ENCODE peak calls at places on chromosomes 13 and 19, in eight cellular contexts. One of them, this sample, is unnamed.

GRCh38 chr13:74886496-74886895 is 595.5 kb downstream of the TBC1D4 start:
- DNase-seq in activated naive CD4-positive, alpha-beta T cell treated with Interleukin-2 at 50 U/mL for 16 hours: no peak
- DNase-seq in RPMI8226: no peak
- DNase-seq in activated CD4-positive, alpha-beta T cell treated with anti-CD3 and anti-CD28 coated beads, Interleukin-2, amount 50 U/mL, for 4 hours: no peak
- DNase-seq in stimulated activated CD8-positive, alpha-beta memory T cell treated with anti-CD3 and anti-CD28 coated beads, Interleukin-7, amount 100 ng/mL, for 1 hour: no peak
- DNase-seq in A549: no peak
- DNase-seq in stimulated activated CD4-positive, alpha-beta T cell treated with anti-CD3 and anti-CD28 coated beads, Interleukin-12 subunit alpha, Interleukin-12 subunit beta, amount 100 ng/mL, for 24 hours: no peak
- DNase-seq in posterior cingulate gyrus: no peak
- DNase-seq in this sample: no peak

GRCh38 chr19:15402411-15403150 is 16.2 kb downstream of the AKAP8L start:
- DNase-seq in activated naive CD4-positive, alpha-beta T cell treated with Interleukin-2 at 50 U/mL for 16 hours: no peak
- DNase-seq in RPMI8226: no peak
- DNase-seq in activated CD4-positive, alpha-beta T cell treated with anti-CD3 and anti-CD28 coated beads, Interleukin-2, amount 50 U/mL, for 4 hours: no peak
- DNase-seq in stimulated activated CD8-positive, alpha-beta memory T cell treated with anti-CD3 and anti-CD28 coated beads, Interleukin-7, amount 100 ng/mL, for 1 hour: no peak
- DNase-seq in A549: no peak
- DNase-seq in stimulated activated CD4-positive, alpha-beta T cell treated with anti-CD3 and anti-CD28 coated beads, Interleukin-12 subunit alpha, Interleukin-12 subunit beta, amount 100 ng/mL, for 24 hours: no peak
- DNase-seq in posterior cingulate gyrus: no peak
- DNase-seq in this sample: no peak

GRCh38 chr13:80952158-80952557 is 611.2 kb upstream of the SPRY2 start:
- DNase-seq in activated naive CD4-positive, alpha-beta T cell treated with Interleukin-2 at 50 U/mL for 16 hours: no peak
- DNase-seq in RPMI8226: no peak
- DNase-seq in activated CD4-positive, alpha-beta T cell treated with anti-CD3 and anti-CD28 coated beads, Interleukin-2, amount 50 U/mL, for 4 hours: no peak
- DNase-seq in stimulated activated CD8-positive, alpha-beta memory T cell treated with anti-CD3 and anti-CD28 coated beads, Interleukin-7, amount 100 ng/mL, for 1 hour: no peak
- DNase-seq in A549: no peak
- DNase-seq in stimulated activated CD4-positive, alpha-beta T cell treated with anti-CD3 and anti-CD28 coated beads, Interleukin-12 subunit alpha, Interleukin-12 subunit beta, amount 100 ng/mL, for 24 hours: no peak
- DNase-seq in posterior cingulate gyrus: no peak
- DNase-seq in this sample: no peak

GRCh38 chr13:64278493-64278892 is 2862.8 kb upstream of the PCDH20 start:
- DNase-seq in activated naive CD4-positive, alpha-beta T cell treated with Interleukin-2 at 50 U/mL for 16 hours: no peak
- DNase-seq in RPMI8226: no peak
- DNase-seq in activated CD4-positive, alpha-beta T cell treated with anti-CD3 and anti-CD28 coated beads, Interleukin-2, amount 50 U/mL, for 4 hours: no peak
- DNase-seq in stimulated activated CD8-positive, alpha-beta memory T cell treated with anti-CD3 and anti-CD28 coated beads, Interleukin-7, amount 100 ng/mL, for 1 hour: no peak
- DNase-seq in A549: no peak
- DNase-seq in stimulated activated CD4-positive, alpha-beta T cell treated with anti-CD3 and anti-CD28 coated beads, Interleukin-12 subunit alpha, Interleukin-12 subunit beta, amount 100 ng/mL, for 24 hours: no peak
- DNase-seq in posterior cingulate gyrus: no peak
- DNase-seq in this sample: no peak

GRCh38 chr13:40206241-40207109 is 460.0 kb downstream of the FOXO1 start:
- DNase-seq in activated naive CD4-positive, alpha-beta T cell treated with Interleukin-2 at 50 U/mL for 16 hours: peak; percentile 43
- DNase-seq in RPMI8226: no peak
- DNase-seq in activated CD4-positive, alpha-beta T cell treated with anti-CD3 and anti-CD28 coated beads, Interleukin-2, amount 50 U/mL, for 4 hours: peak; percentile 33
- DNase-seq in stimulated activated CD8-positive, alpha-beta memory T cell treated with anti-CD3 and anti-CD28 coated beads, Interleukin-7, amount 100 ng/mL, for 1 hour: no peak
- DNase-seq in A549: no peak
- DNase-seq in stimulated activated CD4-positive, alpha-beta T cell treated with anti-CD3 and anti-CD28 coated beads, Interleukin-12 subunit alpha, Interleukin-12 subunit beta, amount 100 ng/mL, for 24 hours: peak; percentile 37
- DNase-seq in posterior cingulate gyrus: no peak
- DNase-seq in this sample: no peak

GRCh38 chr13:50369646-50370045 is 354.4 kb downstream of the KCNRG start:
- DNase-seq in activated naive CD4-positive, alpha-beta T cell treated with Interleukin-2 at 50 U/mL for 16 hours: no peak
- DNase-seq in RPMI8226: no peak
- DNase-seq in activated CD4-positive, alpha-beta T cell treated with anti-CD3 and anti-CD28 coated beads, Interleukin-2, amount 50 U/mL, for 4 hours: no peak
- DNase-seq in stimulated activated CD8-positive, alpha-beta memory T cell treated with anti-CD3 and anti-CD28 coated beads, Interleukin-7, amount 100 ng/mL, for 1 hour: no peak
- DNase-seq in A549: no peak
- DNase-seq in stimulated activated CD4-positive, alpha-beta T cell treated with anti-CD3 and anti-CD28 coated beads, Interleukin-12 subunit alpha, Interleukin-12 subunit beta, amount 100 ng/mL, for 24 hours: no peak
- DNase-seq in posterior cingulate gyrus: no peak
- DNase-seq in this sample: no peak

GRCh38 chr19:2252481-2253105 is 3.5 kb downstream of the AMH start:
- DNase-seq in activated naive CD4-positive, alpha-beta T cell treated with Interleukin-2 at 50 U/mL for 16 hours: no peak
- DNase-seq in RPMI8226: no peak
- DNase-seq in activated CD4-positive, alpha-beta T cell treated with anti-CD3 and anti-CD28 coated beads, Interleukin-2, amount 50 U/mL, for 4 hours: no peak
- DNase-seq in stimulated activated CD8-positive, alpha-beta memory T cell treated with anti-CD3 and anti-CD28 coated beads, Interleukin-7, amount 100 ng/mL, for 1 hour: no peak
- DNase-seq in A549: no peak
- DNase-seq in stimulated activated CD4-positive, alpha-beta T cell treated with anti-CD3 and anti-CD28 coated beads, Interleukin-12 subunit alpha, Interleukin-12 subunit beta, amount 100 ng/mL, for 24 hours: no peak
- DNase-seq in posterior cingulate gyrus: no peak
- DNase-seq in this sample: no peak

GRCh38 chr13:98026457-98026857 is 73.0 kb downstream of the IPO5 start:
- DNase-seq in activated naive CD4-positive, alpha-beta T cell treated with Interleukin-2 at 50 U/mL for 16 hours: no peak
- DNase-seq in RPMI8226: no peak
- DNase-seq in activated CD4-positive, alpha-beta T cell treated with anti-CD3 and anti-CD28 coated beads, Interleukin-2, amount 50 U/mL, for 4 hours: no peak
- DNase-seq in stimulated activated CD8-positive, alpha-beta memory T cell treated with anti-CD3 and anti-CD28 coated beads, Interleukin-7, amount 100 ng/mL, for 1 hour: no peak
- DNase-seq in A549: no peak
- DNase-seq in stimulated activated CD4-positive, alpha-beta T cell treated with anti-CD3 and anti-CD28 coated beads, Interleukin-12 subunit alpha, Interleukin-12 subunit beta, amount 100 ng/mL, for 24 hours: no peak
- DNase-seq in posterior cingulate gyrus: no peak
- DNase-seq in this sample: no peak

GRCh38 chr19:7149956-7150705 is 80.6 kb downstream of the ZNF557 start:
- DNase-seq in activated naive CD4-positive, alpha-beta T cell treated with Interleukin-2 at 50 U/mL for 16 hours: no peak
- DNase-seq in RPMI8226: no peak
- DNase-seq in activated CD4-positive, alpha-beta T cell treated with anti-CD3 and anti-CD28 coated beads, Interleukin-2, amount 50 U/mL, for 4 hours: no peak
- DNase-seq in stimulated activated CD8-positive, alpha-beta memory T cell treated with anti-CD3 and anti-CD28 coated beads, Interleukin-7, amount 100 ng/mL, for 1 hour: no peak
- DNase-seq in A549: no peak
- DNase-seq in stimulated activated CD4-positive, alpha-beta T cell treated with anti-CD3 and anti-CD28 coated beads, Interleukin-12 subunit alpha, Interleukin-12 subunit beta, amount 100 ng/mL, for 24 hours: no peak
- DNase-seq in posterior cingulate gyrus: no peak
- DNase-seq in this sample: no peak

GRCh38 chr13:43986395-43986794 is 106.7 kb downstream of the LACC1 start:
- DNase-seq in activated naive CD4-positive, alpha-beta T cell treated with Interleukin-2 at 50 U/mL for 16 hours: no peak
- DNase-seq in RPMI8226: no peak
- DNase-seq in activated CD4-positive, alpha-beta T cell treated with anti-CD3 and anti-CD28 coated beads, Interleukin-2, amount 50 U/mL, for 4 hours: no peak
- DNase-seq in stimulated activated CD8-positive, alpha-beta memory T cell treated with anti-CD3 and anti-CD28 coated beads, Interleukin-7, amount 100 ng/mL, for 1 hour: no peak
- DNase-seq in A549: no peak
- DNase-seq in stimulated activated CD4-positive, alpha-beta T cell treated with anti-CD3 and anti-CD28 coated beads, Interleukin-12 subunit alpha, Interleukin-12 subunit beta, amount 100 ng/mL, for 24 hours: no peak
- DNase-seq in posterior cingulate gyrus: no peak
- DNase-seq in this sample: peak; percentile 62

GRCh38 chr13:95099541-95099940 is 201.7 kb downstream of the ABCC4 start:
- DNase-seq in activated naive CD4-positive, alpha-beta T cell treated with Interleukin-2 at 50 U/mL for 16 hours: no peak
- DNase-seq in RPMI8226: no peak
- DNase-seq in activated CD4-positive, alpha-beta T cell treated with anti-CD3 and anti-CD28 coated beads, Interleukin-2, amount 50 U/mL, for 4 hours: no peak
- DNase-seq in stimulated activated CD8-positive, alpha-beta memory T cell treated with anti-CD3 and anti-CD28 coated beads, Interleukin-7, amount 100 ng/mL, for 1 hour: no peak
- DNase-seq in A549: peak; percentile 27
- DNase-seq in stimulated activated CD4-positive, alpha-beta T cell treated with anti-CD3 and anti-CD28 coated beads, Interleukin-12 subunit alpha, Interleukin-12 subunit beta, amount 100 ng/mL, for 24 hours: no peak
- DNase-seq in posterior cingulate gyrus: no peak
- DNase-seq in this sample: no peak

GRCh38 chr13:46071590-46072249 is 19.2 kb upstream of the ZC3H13 start:
- DNase-seq in activated naive CD4-positive, alpha-beta T cell treated with Interleukin-2 at 50 U/mL for 16 hours: no peak
- DNase-seq in RPMI8226: peak; percentile 19
- DNase-seq in activated CD4-positive, alpha-beta T cell treated with anti-CD3 and anti-CD28 coated beads, Interleukin-2, amount 50 U/mL, for 4 hours: no peak
- DNase-seq in stimulated activated CD8-positive, alpha-beta memory T cell treated with anti-CD3 and anti-CD28 coated beads, Interleukin-7, amount 100 ng/mL, for 1 hour: no peak
- DNase-seq in A549: no peak
- DNase-seq in stimulated activated CD4-positive, alpha-beta T cell treated with anti-CD3 and anti-CD28 coated beads, Interleukin-12 subunit alpha, Interleukin-12 subunit beta, amount 100 ng/mL, for 24 hours: no peak
- DNase-seq in posterior cingulate gyrus: no peak
- DNase-seq in this sample: no peak

GRCh38 chr13:59677966-59678814 is 485.5 kb downstream of the DIAPH3 start:
- DNase-seq in activated naive CD4-positive, alpha-beta T cell treated with Interleukin-2 at 50 U/mL for 16 hours: no peak
- DNase-seq in RPMI8226: peak; percentile 24
- DNase-seq in activated CD4-positive, alpha-beta T cell treated with anti-CD3 and anti-CD28 coated beads, Interleukin-2, amount 50 U/mL, for 4 hours: no peak
- DNase-seq in stimulated activated CD8-positive, alpha-beta memory T cell treated with anti-CD3 and anti-CD28 coated beads, Interleukin-7, amount 100 ng/mL, for 1 hour: no peak
- DNase-seq in A549: peak; percentile 6
- DNase-seq in stimulated activated CD4-positive, alpha-beta T cell treated with anti-CD3 and anti-CD28 coated beads, Interleukin-12 subunit alpha, Interleukin-12 subunit beta, amount 100 ng/mL, for 24 hours: no peak
- DNase-seq in posterior cingulate gyrus: no peak
- DNase-seq in this sample: peak; percentile 22

GRCh38 chr19:7663711-7664110 is 5.1 kb upstream of the RETN start:
- DNase-seq in activated naive CD4-positive, alpha-beta T cell treated with Interleukin-2 at 50 U/mL for 16 hours: no peak
- DNase-seq in RPMI8226: no peak
- DNase-seq in activated CD4-positive, alpha-beta T cell treated with anti-CD3 and anti-CD28 coated beads, Interleukin-2, amount 50 U/mL, for 4 hours: no peak
- DNase-seq in stimulated activated CD8-positive, alpha-beta memory T cell treated with anti-CD3 and anti-CD28 coated beads, Interleukin-7, amount 100 ng/mL, for 1 hour: no peak
- DNase-seq in A549: no peak
- DNase-seq in stimulated activated CD4-positive, alpha-beta T cell treated with anti-CD3 and anti-CD28 coated beads, Interleukin-12 subunit alpha, Interleukin-12 subunit beta, amount 100 ng/mL, for 24 hours: no peak
- DNase-seq in posterior cingulate gyrus: no peak
- DNase-seq in this sample: no peak

GRCh38 chr13:73849292-73849691 is 284.9 kb downstream of the KLF12 start:
- DNase-seq in activated naive CD4-positive, alpha-beta T cell treated with Interleukin-2 at 50 U/mL for 16 hours: no peak
- DNase-seq in RPMI8226: peak; percentile 4
- DNase-seq in activated CD4-positive, alpha-beta T cell treated with anti-CD3 and anti-CD28 coated beads, Interleukin-2, amount 50 U/mL, for 4 hours: peak; percentile 9
- DNase-seq in stimulated activated CD8-positive, alpha-beta memory T cell treated with anti-CD3 and anti-CD28 coated beads, Interleukin-7, amount 100 ng/mL, for 1 hour: no peak
- DNase-seq in A549: peak; percentile 1
- DNase-seq in stimulated activated CD4-positive, alpha-beta T cell treated with anti-CD3 and anti-CD28 coated beads, Interleukin-12 subunit alpha, Interleukin-12 subunit beta, amount 100 ng/mL, for 24 hours: no peak
- DNase-seq in posterior cingulate gyrus: no peak
- DNase-seq in this sample: no peak

GRCh38 chr13:74574964-74575728 is 440.9 kb upstream of the KLF12 start:
- DNase-seq in activated naive CD4-positive, alpha-beta T cell treated with Interleukin-2 at 50 U/mL for 16 hours: no peak
- DNase-seq in RPMI8226: no peak
- DNase-seq in activated CD4-positive, alpha-beta T cell treated with anti-CD3 and anti-CD28 coated beads, Interleukin-2, amount 50 U/mL, for 4 hours: no peak
- DNase-seq in stimulated activated CD8-positive, alpha-beta memory T cell treated with anti-CD3 and anti-CD28 coated beads, Interleukin-7, amount 100 ng/mL, for 1 hour: no peak
- DNase-seq in A549: no peak
- DNase-seq in stimulated activated CD4-positive, alpha-beta T cell treated with anti-CD3 and anti-CD28 coated beads, Interleukin-12 subunit alpha, Interleukin-12 subunit beta, amount 100 ng/mL, for 24 hours: no peak
- DNase-seq in posterior cingulate gyrus: no peak
- DNase-seq in this sample: no peak

GRCh38 chr19:10911579-10912363 is 16.7 kb downstream of the YIPF2 start:
- DNase-seq in activated naive CD4-positive, alpha-beta T cell treated with Interleukin-2 at 50 U/mL for 16 hours: no peak
- DNase-seq in RPMI8226: no peak
- DNase-seq in activated CD4-positive, alpha-beta T cell treated with anti-CD3 and anti-CD28 coated beads, Interleukin-2, amount 50 U/mL, for 4 hours: no peak
- DNase-seq in stimulated activated CD8-positive, alpha-beta memory T cell treated with anti-CD3 and anti-CD28 coated beads, Interleukin-7, amount 100 ng/mL, for 1 hour: no peak
- DNase-seq in A549: no peak
- DNase-seq in stimulated activated CD4-positive, alpha-beta T cell treated with anti-CD3 and anti-CD28 coated beads, Interleukin-12 subunit alpha, Interleukin-12 subunit beta, amount 100 ng/mL, for 24 hours: no peak
- DNase-seq in posterior cingulate gyrus: no peak
- DNase-seq in this sample: no peak

GRCh38 chr19:18558202-18558555 is 509 bp downstream of the KXD1 start:
- DNase-seq in activated naive CD4-positive, alpha-beta T cell treated with Interleukin-2 at 50 U/mL for 16 hours: peak; percentile 19
- DNase-seq in RPMI8226: no peak
- DNase-seq in activated CD4-positive, alpha-beta T cell treated with anti-CD3 and anti-CD28 coated beads, Interleukin-2, amount 50 U/mL, for 4 hours: no peak
- DNase-seq in stimulated activated CD8-positive, alpha-beta memory T cell treated with anti-CD3 and anti-CD28 coated beads, Interleukin-7, amount 100 ng/mL, for 1 hour: no peak
- DNase-seq in A549: no peak
- DNase-seq in stimulated activated CD4-positive, alpha-beta T cell treated with anti-CD3 and anti-CD28 coated beads, Interleukin-12 subunit alpha, Interleukin-12 subunit beta, amount 100 ng/mL, for 24 hours: no peak
- DNase-seq in posterior cingulate gyrus: no peak
- DNase-seq in this sample: no peak

GRCh38 chr13:75410207-75410606 is 71.8 kb downstream of the TBC1D4 start:
- DNase-seq in activated naive CD4-positive, alpha-beta T cell treated with Interleukin-2 at 50 U/mL for 16 hours: no peak
- DNase-seq in RPMI8226: no peak
- DNase-seq in activated CD4-positive, alpha-beta T cell treated with anti-CD3 and anti-CD28 coated beads, Interleukin-2, amount 50 U/mL, for 4 hours: no peak
- DNase-seq in stimulated activated CD8-positive, alpha-beta memory T cell treated with anti-CD3 and anti-CD28 coated beads, Interleukin-7, amount 100 ng/mL, for 1 hour: no peak
- DNase-seq in A549: no peak
- DNase-seq in stimulated activated CD4-positive, alpha-beta T cell treated with anti-CD3 and anti-CD28 coated beads, Interleukin-12 subunit alpha, Interleukin-12 subunit beta, amount 100 ng/mL, for 24 hours: no peak
- DNase-seq in posterior cingulate gyrus: no peak
- DNase-seq in this sample: no peak